ENCODE peak calls at places on chromosome 15, in eight cellular contexts. One of them, this sample, is unnamed.

GRCh38 chr15:39213385-39213840 is 367.5 kb upstream of the THBS1 start:
- DNase-seq in NT2/D1: peak
- DNase-seq in GM06990: no peak
- DNase-seq in breast epithelium: no peak
- DNase-seq in CD8-positive, alpha-beta memory T cell: no peak
- DNase-seq in HCT116: peak
- DNase-seq in Peyer's patch: no peak
- DNase-seq in AG09309: no peak
- DNase-seq in this sample: no peak

GRCh38 chr15:91129436-91129835 is 29.4 kb downstream of the SV2B start:
- DNase-seq in NT2/D1: no peak
- DNase-seq in GM06990: no peak
- DNase-seq in breast epithelium: no peak
- DNase-seq in CD8-positive, alpha-beta memory T cell: no peak
- DNase-seq in HCT116: no peak
- DNase-seq in Peyer's patch: no peak
- DNase-seq in AG09309: no peak
- DNase-seq in this sample: no peak

GRCh38 chr15:71679223-71680078 is 130.9 kb upstream of the NR2E3 start:
- DNase-seq in NT2/D1: no peak
- DNase-seq in GM06990: no peak
- DNase-seq in breast epithelium: no peak
- DNase-seq in CD8-positive, alpha-beta memory T cell: no peak
- DNase-seq in HCT116: no peak
- DNase-seq in Peyer's patch: no peak
- DNase-seq in AG09309: peak
- DNase-seq in this sample: no peak

GRCh38 chr15:65182538-65182937 is 2.6 kb downstream of the CLPX start:
- DNase-seq in NT2/D1: no peak
- DNase-seq in GM06990: peak
- DNase-seq in breast epithelium: no peak
- DNase-seq in CD8-positive, alpha-beta memory T cell: no peak
- DNase-seq in HCT116: no peak
- DNase-seq in Peyer's patch: no peak
- DNase-seq in AG09309: no peak
- DNase-seq in this sample: no peak

GRCh38 chr15:78069630-78070029 is 7.9 kb downstream of the TBC1D2B start:
- DNase-seq in NT2/D1: no peak
- DNase-seq in GM06990: no peak
- DNase-seq in breast epithelium: no peak
- DNase-seq in CD8-positive, alpha-beta memory T cell: no peak
- DNase-seq in HCT116: no peak
- DNase-seq in Peyer's patch: no peak
- DNase-seq in AG09309: no peak
- DNase-seq in this sample: no peak

GRCh38 chr15:61115679-61116078 is 113.4 kb downstream of the RORA start:
- DNase-seq in NT2/D1: no peak
- DNase-seq in GM06990: no peak
- DNase-seq in breast epithelium: no peak
- DNase-seq in CD8-positive, alpha-beta memory T cell: no peak
- DNase-seq in HCT116: no peak
- DNase-seq in Peyer's patch: no peak
- DNase-seq in AG09309: no peak
- DNase-seq in this sample: no peak

GRCh38 chr15:26128611-26129140 is 265.5 kb upstream of the ATP10A start:
- DNase-seq in NT2/D1: no peak
- DNase-seq in GM06990: no peak
- DNase-seq in breast epithelium: no peak
- DNase-seq in CD8-positive, alpha-beta memory T cell: no peak
- DNase-seq in HCT116: no peak
- DNase-seq in Peyer's patch: no peak
- DNase-seq in AG09309: no peak
- DNase-seq in this sample: no peak

GRCh38 chr15:74594455-74594854 is 21.2 kb upstream of the CLK3 start:
- DNase-seq in NT2/D1: no peak
- DNase-seq in GM06990: no peak
- DNase-seq in breast epithelium: no peak
- DNase-seq in CD8-positive, alpha-beta memory T cell: no peak
- DNase-seq in HCT116: no peak
- DNase-seq in Peyer's patch: no peak
- DNase-seq in AG09309: no peak
- DNase-seq in this sample: no peak

GRCh38 chr15:68632101-68632500 is 53.3 kb downstream of the CORO2B start:
- DNase-seq in NT2/D1: no peak
- DNase-seq in GM06990: no peak
- DNase-seq in breast epithelium: no peak
- DNase-seq in CD8-positive, alpha-beta memory T cell: no peak
- DNase-seq in HCT116: no peak
- DNase-seq in Peyer's patch: peak
- DNase-seq in AG09309: no peak
- DNase-seq in this sample: no peak

GRCh38 chr15:60017538-60018199 is 13.6 kb downstream of the FOXB1 start:
- DNase-seq in NT2/D1: no peak
- DNase-seq in GM06990: no peak
- DNase-seq in breast epithelium: no peak
- DNase-seq in CD8-positive, alpha-beta memory T cell: no peak
- DNase-seq in HCT116: no peak
- DNase-seq in Peyer's patch: no peak
- DNase-seq in AG09309: no peak
- DNase-seq in this sample: no peak

GRCh38 chr15:52529289-52529929 is 729 bp upstream of the MYO5A start:
- DNase-seq in NT2/D1: no peak
- DNase-seq in GM06990: no peak
- DNase-seq in breast epithelium: no peak
- DNase-seq in CD8-positive, alpha-beta memory T cell: peak
- DNase-seq in HCT116: no peak
- DNase-seq in Peyer's patch: no peak
- DNase-seq in AG09309: no peak
- DNase-seq in this sample: peak

GRCh38 chr15:25864966-25865365 is 1.8 kb upstream of the ATP10A start:
- DNase-seq in NT2/D1: no peak
- DNase-seq in GM06990: no peak
- DNase-seq in breast epithelium: no peak
- DNase-seq in CD8-positive, alpha-beta memory T cell: no peak
- DNase-seq in HCT116: no peak
- DNase-seq in Peyer's patch: no peak
- DNase-seq in AG09309: no peak
- DNase-seq in this sample: no peak

GRCh38 chr15:91491131-91491950 is 362.2 kb upstream of the SLCO3A1 start:
- DNase-seq in NT2/D1: no peak
- DNase-seq in GM06990: no peak
- DNase-seq in breast epithelium: no peak
- DNase-seq in CD8-positive, alpha-beta memory T cell: peak
- DNase-seq in HCT116: no peak
- DNase-seq in Peyer's patch: no peak
- DNase-seq in AG09309: no peak
- DNase-seq in this sample: no peak

GRCh38 chr15:70141376-70142071 is 43.8 kb upstream of the TLE3 start:
- DNase-seq in NT2/D1: no peak
- DNase-seq in GM06990: no peak
- DNase-seq in breast epithelium: no peak
- DNase-seq in CD8-positive, alpha-beta memory T cell: no peak
- DNase-seq in HCT116: no peak
- DNase-seq in Peyer's patch: no peak
- DNase-seq in AG09309: no peak
- DNase-seq in this sample: no peak

GRCh38 chr15:62940755-62941361 is 101.7 kb upstream of the TPM1 start:
- DNase-seq in NT2/D1: no peak
- DNase-seq in GM06990: no peak
- DNase-seq in breast epithelium: no peak
- DNase-seq in CD8-positive, alpha-beta memory T cell: no peak
- DNase-seq in HCT116: no peak
- DNase-seq in Peyer's patch: no peak
- DNase-seq in AG09309: peak
- DNase-seq in this sample: no peak

GRCh38 chr15:25863067-25863967 is at the start of gene ATP10A:
- DNase-seq in NT2/D1: no peak
- DNase-seq in GM06990: no peak
- DNase-seq in breast epithelium: no peak
- DNase-seq in CD8-positive, alpha-beta memory T cell: peak
- DNase-seq in HCT116: no peak
- DNase-seq in Peyer's patch: no peak
- DNase-seq in AG09309: no peak
- DNase-seq in this sample: peak

GRCh38 chr15:75104804-75105557 is 81.6 kb downstream of the PPCDC start:
- DNase-seq in NT2/D1: no peak
- DNase-seq in GM06990: peak
- DNase-seq in breast epithelium: no peak
- DNase-seq in CD8-positive, alpha-beta memory T cell: no peak
- DNase-seq in HCT116: peak
- DNase-seq in Peyer's patch: no peak
- DNase-seq in AG09309: peak
- DNase-seq in this sample: no peak

GRCh38 chr15:33089165-33089877 is 105.2 kb downstream of the FMN1 start:
- DNase-seq in NT2/D1: no peak
- DNase-seq in GM06990: no peak
- DNase-seq in breast epithelium: no peak
- DNase-seq in CD8-positive, alpha-beta memory T cell: no peak
- DNase-seq in HCT116: no peak
- DNase-seq in Peyer's patch: no peak
- DNase-seq in AG09309: no peak
- DNase-seq in this sample: no peak

GRCh38 chr15:42710662-42711061 is 26.3 kb downstream of the CDAN1 start:
- DNase-seq in NT2/D1: no peak
- DNase-seq in GM06990: no peak
- DNase-seq in breast epithelium: no peak
- DNase-seq in CD8-positive, alpha-beta memory T cell: no peak
- DNase-seq in HCT116: no peak
- DNase-seq in Peyer's patch: no peak
- DNase-seq in AG09309: no peak
- DNase-seq in this sample: no peak

GRCh38 chr15:75843618-75844610 is 667 bp downstream of the UBE2Q2 start:
- DNase-seq in NT2/D1: no peak
- DNase-seq in GM06990: peak
- DNase-seq in breast epithelium: peak
- DNase-seq in CD8-positive, alpha-beta memory T cell: peak
- DNase-seq in HCT116: no peak
- DNase-seq in Peyer's patch: peak
- DNase-seq in AG09309: no peak
- DNase-seq in this sample: peak

GRCh38 chr15:69666441-69666882 is 213.8 kb downstream of the RPLP1 start:
- DNase-seq in NT2/D1: no peak
- DNase-seq in GM06990: peak
- DNase-seq in breast epithelium: no peak
- DNase-seq in CD8-positive, alpha-beta memory T cell: no peak
- DNase-seq in HCT116: no peak
- DNase-seq in Peyer's patch: no peak
- DNase-seq in AG09309: no peak
- DNase-seq in this sample: no peak

GRCh38 chr15:73388256-73388781 is 19.6 kb upstream of the HCN4 start:
- DNase-seq in NT2/D1: no peak
- DNase-seq in GM06990: no peak
- DNase-seq in breast epithelium: no peak
- DNase-seq in CD8-positive, alpha-beta memory T cell: no peak
- DNase-seq in HCT116: peak
- DNase-seq in Peyer's patch: no peak
- DNase-seq in AG09309: peak
- DNase-seq in this sample: no peak

GRCh38 chr15:25051399-25052154 is 96.8 kb downstream of the SNRPN start:
- DNase-seq in NT2/D1: no peak
- DNase-seq in GM06990: no peak
- DNase-seq in breast epithelium: no peak
- DNase-seq in CD8-positive, alpha-beta memory T cell: no peak
- DNase-seq in HCT116: no peak
- DNase-seq in Peyer's patch: no peak
- DNase-seq in AG09309: no peak
- DNase-seq in this sample: no peak

DNA sequence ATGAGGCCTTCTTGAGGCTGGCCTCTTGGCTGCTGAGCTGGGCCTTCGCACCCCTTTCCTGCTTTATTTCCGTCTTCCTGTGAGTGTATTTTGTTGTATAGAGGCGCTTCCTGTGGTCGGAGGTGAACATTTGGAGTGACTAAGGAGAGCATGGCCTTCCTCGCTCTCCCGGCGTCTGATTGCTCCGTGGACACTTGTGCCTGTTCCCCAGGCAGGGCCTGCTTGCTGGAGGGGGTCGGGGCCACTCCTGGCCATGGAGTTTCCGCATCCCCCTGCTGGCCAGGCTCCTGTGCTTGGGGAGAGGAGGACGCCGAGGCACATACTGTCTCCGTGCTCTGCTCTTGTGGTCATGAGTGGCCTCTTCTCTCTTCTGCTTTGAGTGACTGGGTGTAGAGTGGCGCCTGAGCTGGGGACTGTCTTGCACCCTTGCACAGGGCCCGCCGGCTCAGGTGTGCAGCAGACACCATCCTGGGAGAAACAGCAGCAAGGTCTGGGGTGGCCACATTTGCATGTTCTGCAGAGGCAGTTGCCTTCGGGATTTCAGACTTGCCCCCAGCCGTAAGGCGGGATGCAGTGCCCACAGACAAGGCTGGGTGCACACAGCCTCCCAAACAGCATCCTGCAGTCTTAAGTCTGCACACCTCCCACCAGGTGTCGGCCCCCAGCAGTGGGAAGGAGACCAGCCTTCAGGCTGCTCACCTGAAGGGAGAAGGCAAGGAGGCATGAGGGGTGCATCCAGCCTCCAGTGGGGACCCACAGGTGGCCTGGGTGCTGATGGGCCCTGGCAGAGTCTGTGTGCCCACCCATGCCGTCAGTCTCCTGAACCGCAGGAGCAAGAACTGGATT is 16.4 kb downstream of the KLF13 start:
- DNase-seq in NT2/D1: no peak
- DNase-seq in GM06990: no peak
- DNase-seq in breast epithelium: no peak
- DNase-seq in CD8-positive, alpha-beta memory T cell: no peak
- DNase-seq in HCT116: no peak
- DNase-seq in Peyer's patch: peak
- DNase-seq in AG09309: no peak
- DNase-seq in this sample: no peak
- H3K4me3 ChIP-seq in NT2/D1: no peak
- H3K4me3 ChIP-seq in GM06990: no peak
- H3K4me3 ChIP-seq in breast epithelium: no peak
- H3K4me3 ChIP-seq in CD8-positive, alpha-beta memory T cell: peak
- H3K4me3 ChIP-seq in HCT116: no peak
- H3K4me3 ChIP-seq in Peyer's patch: no peak
- H3K4me3 ChIP-seq in AG09309: no peak
- H3K4me3 ChIP-seq in this sample: peak

GRCh38 chr15:49898097-49898496 is 220.9 kb downstream of the ATP8B4 start:
- DNase-seq in NT2/D1: no peak
- DNase-seq in GM06990: no peak
- DNase-seq in breast epithelium: no peak
- DNase-seq in CD8-positive, alpha-beta memory T cell: no peak
- DNase-seq in HCT116: no peak
- DNase-seq in Peyer's patch: no peak
- DNase-seq in AG09309: no peak
- DNase-seq in this sample: no peak
- H3K4me3 ChIP-seq in NT2/D1: no peak
- H3K4me3 ChIP-seq in GM06990: no peak
- H3K4me3 ChIP-seq in breast epithelium: no peak
- H3K4me3 ChIP-seq in CD8-positive, alpha-beta memory T cell: no peak
- H3K4me3 ChIP-seq in HCT116: no peak
- H3K4me3 ChIP-seq in Peyer's patch: no peak
- H3K4me3 ChIP-seq in AG09309: no peak
- H3K4me3 ChIP-seq in this sample: no peak

GRCh38 chr15:92886229-92886628 is 13.9 kb upstream of the CHD2 start:
- DNase-seq in NT2/D1: no peak
- DNase-seq in GM06990: no peak
- DNase-seq in breast epithelium: no peak
- DNase-seq in CD8-positive, alpha-beta memory T cell: no peak
- DNase-seq in HCT116: no peak
- DNase-seq in Peyer's patch: no peak
- DNase-seq in AG09309: no peak
- DNase-seq in this sample: no peak
- H3K4me3 ChIP-seq in NT2/D1: no peak
- H3K4me3 ChIP-seq in GM06990: peak
- H3K4me3 ChIP-seq in breast epithelium: peak
- H3K4me3 ChIP-seq in CD8-positive, alpha-beta memory T cell: peak
- H3K4me3 ChIP-seq in HCT116: no peak
- H3K4me3 ChIP-seq in Peyer's patch: no peak
- H3K4me3 ChIP-seq in AG09309: no peak
- H3K4me3 ChIP-seq in this sample: peak

GRCh38 chr15:66895794-66896453 is 169.5 kb upstream of the SMAD3 start:
- DNase-seq in NT2/D1: no peak
- DNase-seq in GM06990: no peak
- DNase-seq in breast epithelium: no peak
- DNase-seq in CD8-positive, alpha-beta memory T cell: no peak
- DNase-seq in HCT116: no peak
- DNase-seq in Peyer's patch: no peak
- DNase-seq in AG09309: no peak
- DNase-seq in this sample: no peak
- H3K4me3 ChIP-seq in NT2/D1: no peak
- H3K4me3 ChIP-seq in GM06990: no peak
- H3K4me3 ChIP-seq in breast epithelium: no peak
- H3K4me3 ChIP-seq in CD8-positive, alpha-beta memory T cell: no peak
- H3K4me3 ChIP-seq in HCT116: no peak
- H3K4me3 ChIP-seq in Peyer's patch: no peak
- H3K4me3 ChIP-seq in AG09309: no peak
- H3K4me3 ChIP-seq in this sample: no peak